ENCODE peak calls at places on chromosomes 2 and 18, in seven cellular contexts. R is heart left ventricle; J is right cardiac atrium; F is GM23248; P is fibroblast of lung; Z is CD8-positive, alpha-beta memory T cell; X is H7. O is an unnamed sample. For H3K27me3, the result is how much of the 10 kb centered on the place peaks cover.

GRCh38 chr2:43611987-43612894 is 16.4 kb upstream of the THADA start:
- DNase-seq in Z (peak), F (peak), X (peak), J (peak), R (peak), P (peak), O (peak)

GRCh38 chr18:69102959-69103358 is 297.7 kb upstream of the DOK6 start:
- DNase-seq in X (no peak), P (peak), J (no peak), F (peak), Z (no peak), R (no peak), O (no peak)

GRCh38 chr2:240208096-240208495 is 67.6 kb upstream of the OTOS start:
- DNase-seq in J (no peak), R (no peak), F (no peak), P (no peak), Z (no peak), X (no peak), O (no peak)

GRCh38 chr2:190862591-190862991 is 18.0 kb upstream of the GLS start:
- DNase-seq in X (no peak), Z (no peak), J (no peak), F (peak), P (peak), R (no peak), O (no peak)

GRCh38 chr18:6543330-6543908 is 128.7 kb upstream of the L3MBTL4 start:
- DNase-seq in X (peak), Z (no peak), P (peak), J (no peak), R (no peak), F (peak), O (no peak)

GRCh38 chr2:30979822-30980245 is 158.4 kb downstream of the GALNT14 start:
- DNase-seq in P (peak), Z (no peak), J (no peak), X (no peak), R (peak), F (peak), O (peak)

GRCh38 chr2:127149384-127149783 is 42.4 kb upstream of the BIN1 start:
- DNase-seq in X (no peak), F (peak), J (no peak), P (peak), Z (no peak), R (no peak), O (peak)

GRCh38 chr2:3575534-3576324 is 669 bp downstream of the RPS7 start:
- DNase-seq in F (peak), R (no peak), Z (peak), P (no peak), J (peak), X (peak), O (no peak)

GRCh38 chr2:172326211-172326509 is 101.2 kb upstream of the ITGA6 start:
- DNase-seq in P (no peak), F (no peak), R (no peak), X (no peak), Z (no peak), J (no peak), O (no peak)

GRCh38 chr2:196407675-196408265 is 231.7 kb upstream of the CCDC150 start:
- DNase-seq in J (no peak), R (no peak), F (no peak), Z (no peak), P (no peak), X (no peak), O (no peak)

GRCh38 chr18:51074605-51075004 is 44.6 kb downstream of the SMAD4 start:
- DNase-seq in R (no peak), Z (no peak), J (no peak), P (no peak), F (no peak), X (no peak), O (no peak)

GRCh38 chr2:173191601-173192000 is 116.0 kb downstream of the MAP3K20 start:
- DNase-seq in F (peak), X (no peak), Z (no peak), R (no peak), P (peak), J (no peak), O (no peak)

GRCh38 chr2:15911686-15912085 is 28.7 kb upstream of the MYCN start:
- DNase-seq in P (no peak), R (no peak), Z (no peak), J (no peak), F (no peak), X (no peak), O (no peak)

GRCh38 chr2:30361751-30362394 is 85.2 kb upstream of the LCLAT1 start:
- DNase-seq in X (no peak), P (peak), Z (no peak), J (no peak), F (no peak), R (no peak), O (peak)

GRCh38 chr2:195572894-195573293 is 84.1 kb upstream of the SLC39A10 start:
- DNase-seq in J (no peak), R (no peak), P (no peak), X (no peak), Z (no peak), F (no peak), O (no peak)

GRCh38 chr2:140863713-140864112 is 1267.1 kb downstream of the LRP1B start:
- DNase-seq in J (no peak), X (peak), R (no peak), Z (no peak), F (peak), P (peak), O (peak)

GRCh38 chr2:54634012-54634411 is 89.5 kb upstream of the EML6 start:
- DNase-seq in X (no peak), F (no peak), R (no peak), P (no peak), J (no peak), Z (no peak), O (no peak)

GRCh38 chr2:76008001-76008702 is 297.4 kb upstream of the GCFC2 start:
- DNase-seq in R (no peak), X (no peak), P (no peak), Z (no peak), J (no peak), F (no peak), O (no peak)

GRCh38 chr2:60735496-60736250 is 20.4 kb upstream of the PAPOLG start:
- DNase-seq in J (peak), F (peak), X (peak), R (no peak), P (no peak), Z (no peak), O (no peak)

GRCh38 chr2:172339431-172340010 is 87.9 kb upstream of the ITGA6 start:
- DNase-seq in F (peak), P (peak), X (no peak), R (no peak), Z (no peak), J (no peak), O (no peak)

GRCh38 chr2:185857676-185858075 is 119.1 kb downstream of the FSIP2 start:
- DNase-seq in F (no peak), P (peak), R (no peak), X (no peak), Z (no peak), J (no peak), O (peak)

GRCh38 chr2:178553047-178553446 is 72.8 kb downstream of the PLEKHA3 start:
- DNase-seq in X (no peak), R (no peak), F (peak), P (peak), J (no peak), Z (no peak), O (peak)

GRCh38 chr2:101515512-101515911 is 40.6 kb upstream of the RFX8 start:
- DNase-seq in P (peak), J (peak), F (peak), Z (no peak), X (no peak), R (peak), O (no peak)

GRCh38 chr2:230130668-230131364 is 62.1 kb upstream of the SLC16A14 start:
- DNase-seq in X (no peak), R (peak), F (peak), Z (no peak), J (peak), P (peak), O (peak)

GRCh38 chr2:70977605-70978205 is 725 bp upstream of the ANKRD53 start:
- DNase-seq in J (no peak), R (no peak), X (peak), Z (no peak), F (peak), P (peak), O (peak)

GRCh38 chr2:206639636-206640035 is 2.7 kb upstream of the FAM237A start:
- DNase-seq in J (no peak), X (no peak), P (no peak), F (no peak), Z (no peak), R (no peak), O (no peak)

GRCh38 chr2:198697218-198697617 is 760.5 kb downstream of the SATB2 start:
- DNase-seq in J (no peak), P (no peak), F (no peak), R (no peak), X (no peak), Z (no peak), O (no peak)

GRCh38 chr2:201432038-201432437 is 19.2 kb downstream of the TRAK2 start:
- DNase-seq in X (no peak), J (no peak), F (peak), R (no peak), P (peak), Z (no peak), O (peak)

GRCh38 chr18:2948038-2948437 is 64.9 kb downstream of the LPIN2 start:
- DNase-seq in J (no peak), X (peak), F (peak), P (peak), R (peak), Z (no peak), O (peak)

DNA sequence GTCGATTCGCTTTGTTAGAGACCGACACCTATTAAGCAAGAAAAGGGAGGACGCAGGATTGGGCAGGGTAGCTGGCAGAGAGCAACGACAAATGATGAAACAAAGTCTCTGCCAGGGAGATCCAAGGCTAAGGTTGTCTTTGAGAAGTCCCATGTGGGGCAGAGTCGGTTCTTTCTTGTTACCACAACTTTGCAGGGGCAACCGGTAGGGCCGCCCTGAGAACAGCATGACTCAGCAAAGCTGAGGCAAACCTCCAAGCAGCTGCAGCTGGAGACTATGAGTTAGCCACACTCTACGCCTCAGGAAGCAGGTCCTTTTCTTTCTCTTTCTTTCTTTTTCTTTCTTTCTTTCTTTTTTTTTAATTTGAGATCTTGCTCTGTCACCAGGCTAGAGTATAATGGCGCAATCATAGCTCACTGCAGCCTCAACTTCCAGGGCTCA is 452.3 kb upstream of the ID2 start:
- DNase-seq in P (peak), F (peak), X (no peak), J (peak), R (peak), Z (peak), O (peak)
- H3K4me3 ChIP-seq in P (no peak), F (no peak), X (no peak), J (no peak), R (no peak), Z (no peak), O (no peak)

GRCh38 chr2:222315443-222316121 is 16.8 kb upstream of the PAX3 start:
- DNase-seq in J (no peak), R (no peak), Z (no peak), P (no peak), F (no peak), X (peak), O (no peak)

GRCh38 chr2:222310747-222311320 is 12.0 kb upstream of the PAX3 start:
- DNase-seq in Z (no peak), F (no peak), X (no peak), R (no peak), J (no peak), P (no peak), O (no peak)

GRCh38 chr2:222311321-222311977 is 12.7 kb upstream of the PAX3 start:
- DNase-seq in F (no peak), J (no peak), Z (no peak), X (peak), R (no peak), P (peak), O (no peak)

GRCh38 chr2:222311978-222312738 is 13.4 kb upstream of the PAX3 start:
- DNase-seq in X (peak), P (no peak), Z (no peak), J (no peak), F (no peak), R (no peak), O (no peak)

DNA sequence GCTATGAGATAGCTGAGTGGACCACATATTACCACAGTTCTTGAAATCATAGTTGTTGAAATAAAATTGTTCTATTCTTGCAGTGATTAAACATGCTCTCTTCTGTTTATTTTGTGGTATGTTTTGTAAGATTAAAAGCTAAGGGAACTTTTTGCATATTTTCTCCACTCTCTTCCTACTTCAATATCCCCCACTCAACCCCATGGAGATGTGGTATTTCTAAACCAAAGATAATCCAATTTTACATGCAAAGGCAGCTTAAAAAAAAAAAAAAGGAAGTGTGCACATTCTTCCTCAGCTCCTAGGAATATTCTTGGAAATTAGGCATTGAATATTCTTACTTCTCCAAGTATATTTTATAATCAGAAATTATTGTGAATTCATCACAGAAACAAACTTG is 15.0 kb upstream of the PAX3 start:
- DNase-seq in J (no peak), F (no peak), Z (no peak), P (no peak), X (no peak), R (no peak), O (no peak)
- H3K27me3 ChIP-seq in J (under half), F (half or more), Z (under half), P (half or more), X (half or more), R (half or more), O (half or more)

DNA sequence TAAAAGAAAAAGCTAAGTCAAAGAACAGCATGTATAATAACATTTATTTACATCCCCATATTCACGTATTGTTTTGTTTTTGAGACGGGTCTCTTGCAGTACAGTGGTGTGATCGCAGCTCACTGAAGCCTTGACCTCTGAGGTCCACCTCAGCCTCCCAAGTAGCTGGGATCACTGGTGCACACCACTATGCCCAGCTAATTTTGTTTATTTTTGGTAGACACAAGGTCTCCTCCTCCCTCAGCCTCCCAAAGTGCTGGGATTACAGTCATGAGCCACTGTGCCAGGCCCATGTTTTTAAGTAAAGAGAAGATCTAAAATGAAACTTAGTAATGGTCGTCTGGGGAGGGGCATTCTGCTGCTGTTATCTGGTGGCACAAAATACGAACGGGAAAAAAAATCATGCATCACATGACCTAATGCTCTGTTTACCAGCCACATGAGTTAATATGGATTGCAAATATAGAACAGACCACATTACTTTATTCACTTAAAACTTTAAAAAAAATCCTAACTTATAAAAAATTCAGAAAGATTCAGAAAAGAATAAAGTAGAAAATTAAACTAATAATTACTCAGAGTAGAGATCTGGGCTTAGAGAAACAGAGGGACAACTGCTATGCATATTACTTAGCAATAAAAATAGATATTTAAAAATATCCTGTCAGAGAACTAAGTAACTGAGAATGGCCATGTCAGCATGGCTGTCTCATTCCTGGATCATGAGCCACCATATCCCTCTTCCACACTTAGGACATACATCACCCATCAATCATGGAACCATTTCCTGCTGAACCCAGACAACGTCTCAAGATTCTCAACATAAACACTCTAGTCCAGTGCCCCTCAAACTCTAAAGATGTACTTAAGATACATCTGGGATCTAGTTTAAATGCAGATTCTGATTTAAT is 7.3 kb downstream of the MMADHC start:
- DNase-seq in J (no peak), P (peak), F (peak), X (no peak), R (no peak), Z (no peak), O (no peak)
- H3K4me3 ChIP-seq in J (no peak), P (no peak), F (no peak), X (no peak), R (no peak), Z (no peak), O (no peak)

DNA sequence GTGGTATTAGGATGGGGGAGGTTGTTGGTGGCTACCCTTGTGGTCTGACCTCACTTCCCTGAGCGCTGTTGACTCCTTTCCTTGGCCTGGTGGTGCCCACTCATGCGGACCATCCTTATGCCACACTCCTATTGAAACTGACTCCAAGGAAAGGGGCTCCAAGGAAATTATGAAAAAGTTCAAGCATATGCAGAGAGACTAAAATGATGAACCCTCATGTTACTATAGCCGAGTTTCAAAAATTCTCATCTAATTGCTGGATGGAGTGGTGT is 96.2 kb upstream of the STPG4 start:
- DNase-seq in Z (no peak), J (no peak), R (no peak), P (no peak), X (no peak), F (no peak), O (no peak)
- H3K27me3 ChIP-seq in Z (under half), J (under half), R (under half), P (under half), X (under half), F (under half), O (under half)

DNA sequence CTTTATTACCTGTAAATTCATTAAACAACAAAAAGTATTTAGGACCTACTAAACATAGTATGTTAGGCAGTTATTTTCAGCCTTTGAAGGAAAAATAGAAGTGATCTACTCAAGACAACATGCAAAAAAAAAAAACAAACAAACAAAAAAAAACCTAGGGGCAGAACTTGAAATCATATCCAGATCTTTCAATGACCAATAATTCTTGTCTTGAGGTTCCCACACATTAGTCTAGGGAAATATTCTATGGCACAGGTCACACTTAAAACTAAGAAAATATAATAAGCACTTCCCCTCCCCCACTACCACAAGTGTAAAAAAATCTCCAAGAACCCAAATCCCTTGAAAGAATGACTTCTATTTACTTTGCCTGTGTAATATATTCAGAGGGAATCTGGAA is 3.6 kb downstream of the PELI1 start:
- DNase-seq in F (no peak), P (no peak), R (no peak), J (no peak), Z (no peak), X (no peak), O (no peak)
- H3K4me3 ChIP-seq in F (peak), P (no peak), R (peak), J (no peak), Z (no peak), X (no peak), O (no peak)

GRCh38 chr18:79605481-79605880 is 74.1 kb upstream of the CTDP1 start:
- DNase-seq in X (no peak), Z (no peak), R (no peak), J (no peak), P (no peak), F (no peak), O (no peak)
- H3K27me3 ChIP-seq in X (under half), Z (under half), R (under half), J (under half), P (under half), F (under half), O (under half)

GRCh38 chr18:78652001-78652545 is 327.5 kb upstream of the SALL3 start:
- DNase-seq in F (no peak), J (no peak), Z (no peak), P (no peak), R (no peak), X (no peak), O (no peak)

GRCh38 chr18:78649421-78649820 is 330.2 kb upstream of the SALL3 start:
- DNase-seq in P (no peak), Z (no peak), R (no peak), F (no peak), X (no peak), J (no peak), O (no peak)

GRCh38 chr18:78655921-78656320 is 323.7 kb upstream of the SALL3 start:
- DNase-seq in F (no peak), J (no peak), Z (no peak), P (no peak), R (no peak), X (no peak), O (no peak)

GRCh38 chr18:78647018-78647417 is 332.6 kb upstream of the SALL3 start:
- DNase-seq in X (no peak), R (no peak), P (no peak), Z (no peak), J (no peak), F (no peak), O (no peak)

DNA sequence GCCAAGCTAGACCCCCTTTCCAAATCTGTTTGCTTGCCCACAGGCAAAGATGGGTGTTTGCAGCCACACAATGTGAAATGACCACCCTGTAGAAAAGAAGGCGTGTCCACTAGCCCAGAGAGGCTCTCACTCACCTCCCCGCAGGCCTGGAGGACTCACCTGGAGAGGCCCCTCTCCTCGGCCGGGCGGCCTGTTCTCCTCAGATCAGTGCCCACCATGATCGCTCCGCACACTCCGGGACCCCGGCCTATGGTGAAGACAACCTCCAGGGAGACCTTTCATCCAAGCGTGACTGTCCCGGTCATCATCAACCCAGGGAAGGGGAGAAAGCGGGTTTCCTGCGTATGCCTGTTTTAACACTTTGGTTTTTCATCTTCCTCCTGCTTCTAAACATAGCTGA is 328.7 kb upstream of the SALL3 start:
- DNase-seq in Z (no peak), X (no peak), J (no peak), P (no peak), R (no peak), F (no peak), O (no peak)
- H3K4me3 ChIP-seq in Z (no peak), X (no peak), J (no peak), P (no peak), R (no peak), F (no peak), O (no peak)

O was measured in kidney epithelial cell.